ENCODE peak calls at places on chromosomes 6 and 20, in seven cellular contexts. B is IMR-90, C is mesenchymal stem cell, M is mesendoderm, W is H9, N is trophoblast cell, D is H1. Z is an unnamed sample.
A peak's percentile ranks its signal among the peaks of the same experiment; 100 is the strongest.

GRCh38 chr6:134117409-134117808 is 65.0 kb upstream of the SLC2A12 start:
- DNase-seq in B (peak; percentile 59), C (peak; percentile 72), M (no peak), W (no peak), N (peak; percentile 21), D (no peak), Z (no peak)

GRCh38 chr6:83442752-83443151 is 11.9 kb upstream of the ME1 start:
- DNase-seq in B (peak; percentile 34), C (peak; percentile 56), M (no peak), W (no peak), N (no peak), D (no peak), Z (no peak)

GRCh38 chr6:45986746-45987274 is 28.9 kb downstream of the CLIC5 start:
- DNase-seq in B (no peak), C (peak; percentile 16), M (no peak), W (no peak), N (no peak), D (no peak), Z (no peak)

GRCh38 chr6:15048367-15048766 is 197.5 kb upstream of the JARID2 start:
- DNase-seq in B (no peak), C (no peak), M (no peak), W (no peak), N (no peak), D (no peak), Z (no peak)

GRCh38 chr20:19223640-19224039 is 11.2 kb downstream of the SLC24A3 start:
- DNase-seq in B (no peak), C (no peak), M (no peak), W (no peak), N (peak; percentile 77), D (no peak), Z (no peak)

GRCh38 chr6:31476515-31477139 is 21.3 kb upstream of the MICB start:
- DNase-seq in B (no peak), C (no peak), M (peak; percentile 42), W (peak; percentile 40), N (no peak), D (no peak), Z (no peak)

GRCh38 chr6:16403831-16404230 is 165.4 kb downstream of the GMPR start:
- DNase-seq in B (peak; percentile 27), C (no peak), M (no peak), W (no peak), N (no peak), D (no peak), Z (no peak)

GRCh38 chr20:33443006-33443511 is 504 bp downstream of the SNTA1 start:
- DNase-seq in B (no peak), C (peak; percentile 13), M (no peak), W (no peak), N (no peak), D (no peak), Z (no peak)

GRCh38 chr20:11901127-11901526 is 16.6 kb upstream of the BTBD3 start:
- DNase-seq in B (peak; percentile 90), C (peak; percentile 81), M (no peak), W (no peak), N (no peak), D (no peak), Z (no peak)

GRCh38 chr20:10453241-10453640 is 18.1 kb downstream of the SLX4IP start:
- DNase-seq in B (no peak), C (no peak), M (no peak), W (no peak), N (no peak), D (no peak), Z (no peak)

GRCh38 chr20:25360631-25361286 is 29.9 kb downstream of the ABHD12 start:
- DNase-seq in B (peak; percentile 82), C (peak; percentile 73), M (peak; percentile 60), W (no peak), N (no peak), D (no peak), Z (no peak)

GRCh38 chr6:2498224-2498623 is 252.5 kb downstream of the MYLK4 start:
- DNase-seq in B (no peak), C (no peak), M (no peak), W (no peak), N (no peak), D (no peak), Z (no peak)

GRCh38 chr20:8854566-8854965 is 214.3 kb upstream of the PLCB4 start:
- DNase-seq in B (peak; percentile 83), C (peak; percentile 62), M (peak; percentile 58), W (no peak), N (no peak), D (no peak), Z (no peak)

GRCh38 chr20:24657211-24657610 is 187.8 kb downstream of the SYNDIG1 start:
- DNase-seq in B (peak; percentile 22), C (no peak), M (no peak), W (no peak), N (no peak), D (no peak), Z (no peak)

GRCh38 chr6:81086931-81087330 is 665.5 kb downstream of the TENT5A start:
- DNase-seq in B (no peak), C (no peak), M (no peak), W (no peak), N (no peak), D (no peak), Z (no peak)

GRCh38 chr6:167933290-167933689 is 64.2 kb upstream of the KIF25 start:
- DNase-seq in B (no peak), C (no peak), M (no peak), W (no peak), N (no peak), D (no peak), Z (no peak)

GRCh38 chr20:62200491-62201172 is 17.8 kb downstream of the MTG2 start:
- DNase-seq in B (no peak), C (no peak), M (no peak), W (no peak), N (no peak), D (no peak), Z (no peak)

GRCh38 chr6:33812669-33813068 is 8.9 kb upstream of the MLN start:
- DNase-seq in B (peak; percentile 55), C (peak; percentile 63), M (peak; percentile 90), W (peak; percentile 89), N (peak; percentile 42), D (peak; percentile 71), Z (peak; percentile 85)

GRCh38 chr6:68252632-68253031 is 382.4 kb upstream of the ADGRB3 start:
- DNase-seq in B (no peak), C (no peak), M (no peak), W (no peak), N (no peak), D (no peak), Z (no peak)

GRCh38 chr6:11404081-11404480 is 133.5 kb upstream of the TMEM170B start:
- DNase-seq in B (no peak), C (no peak), M (no peak), W (no peak), N (no peak), D (no peak), Z (no peak)

GRCh38 chr6:11398451-11399326 is 138.9 kb upstream of the TMEM170B start:
- DNase-seq in B (peak; percentile 19), C (peak; percentile 40), M (no peak), W (no peak), N (no peak), D (no peak), Z (no peak)

GRCh38 chr6:11404845-11405244 is 132.7 kb upstream of the TMEM170B start:
- DNase-seq in B (no peak), C (no peak), M (no peak), W (no peak), N (no peak), D (no peak), Z (no peak)

GRCh38 chr6:11407403-11407802 is 130.1 kb upstream of the TMEM170B start:
- DNase-seq in B (no peak), C (no peak), M (no peak), W (no peak), N (no peak), D (no peak), Z (no peak)

GRCh38 chr6:11403035-11403601 is 134.4 kb upstream of the TMEM170B start:
- DNase-seq in B (no peak), C (no peak), M (no peak), W (no peak), N (no peak), D (no peak), Z (no peak)
- H3K23ac ChIP-seq in B (no peak overlapping the region), C (no peak overlapping the region), M (no peak overlapping the region), W (no peak overlapping the region), N (no peak overlapping the region), D (no peak overlapping the region), Z (no peak overlapping the region)

GRCh38 chr6:143429970-143430369 is 20.5 kb downstream of the ADAT2 start:
- DNase-seq in B (no peak), C (no peak), M (no peak), W (no peak), N (no peak), D (no peak), Z (no peak)

GRCh38 chr6:143431226-143431625 is 19.3 kb downstream of the ADAT2 start:
- DNase-seq in B (no peak), C (no peak), M (no peak), W (no peak), N (no peak), D (no peak), Z (no peak)

GRCh38 chr6:143427109-143427817 is 23.2 kb downstream of the ADAT2 start:
- DNase-seq in B (peak; percentile 86), C (peak; percentile 83), M (peak; percentile 83), W (peak; percentile 81), N (peak; percentile 77), D (peak; percentile 49), Z (peak; percentile 54)

GRCh38 chr6:143426025-143426424 is 24.5 kb downstream of the ADAT2 start:
- DNase-seq in B (no peak), C (peak; percentile 4), M (no peak), W (no peak), N (no peak), D (no peak), Z (no peak)
- H3K4ac ChIP-seq in B (no peak overlapping the region), C (no peak overlapping the region), M (no peak overlapping the region), W (no peak overlapping the region), N (no peak overlapping the region), D (no peak overlapping the region), Z (no peak overlapping the region)

GRCh38 chr20:63412889-63413288 is 51.7 kb upstream of the CHRNA4 start:
- DNase-seq in B (no peak), C (no peak), M (no peak), W (no peak), N (no peak), D (no peak), Z (no peak)
- H2AK5ac ChIP-seq in B (no peak overlapping the region), C (no peak overlapping the region), M (no peak overlapping the region), W (no peak overlapping the region), N (no peak overlapping the region), D (no peak overlapping the region), Z (no peak overlapping the region)

GRCh38 chr6:90247262-90247661 is 49.4 kb downstream of the BACH2 start:
- DNase-seq in B (no peak), C (no peak), M (no peak), W (no peak), N (no peak), D (no peak), Z (no peak)

GRCh38 chr6:90250405-90250804 is 46.2 kb downstream of the BACH2 start:
- DNase-seq in B (peak; percentile 50), C (no peak), M (no peak), W (no peak), N (no peak), D (no peak), Z (no peak)

GRCh38 chr6:90249458-90249857 is 47.2 kb downstream of the BACH2 start:
- DNase-seq in B (no peak), C (no peak), M (no peak), W (no peak), N (no peak), D (no peak), Z (no peak)

GRCh38 chr6:90251295-90251992 is 45.2 kb downstream of the BACH2 start:
- DNase-seq in B (peak; percentile 56), C (no peak), M (no peak), W (no peak), N (no peak), D (no peak), Z (no peak)

GRCh38 chr6:90249044-90249443 is 47.6 kb downstream of the BACH2 start:
- DNase-seq in B (peak; percentile 56), C (no peak), M (no peak), W (no peak), N (no peak), D (no peak), Z (no peak)
- H3K23ac ChIP-seq in B (no peak overlapping the region), C (no peak overlapping the region), M (no peak overlapping the region), W (no peak overlapping the region), N (no peak overlapping the region), D (no peak overlapping the region), Z (no peak overlapping the region)

Z was measured in neuronal stem cell.